ENCODE peak calls at places on chromosomes 13 and 19, in five cellular contexts. One of them, this sample, is unnamed.

GRCh38 chr19:55809381-55810058 is 22.3 kb downstream of the NLRP11 start:
- DNase-seq in breast epithelium: no peak
- DNase-seq in fibroblast of the aortic adventitia: peak
- DNase-seq in cardiac fibroblast: peak
- DNase-seq in fibroblast of lung: peak
- DNase-seq in this sample: no peak

GRCh38 chr19:51295382-51296126 is 15.9 kb upstream of the IGLON5 start:
- DNase-seq in breast epithelium: no peak
- DNase-seq in cardiac fibroblast: no peak
- DNase-seq in fibroblast of lung: no peak
- DNase-seq in fibroblast of the aortic adventitia: no peak
- DNase-seq in this sample: no peak

GRCh38 chr13:73740681-73741080 is 393.5 kb downstream of the KLF12 start:
- DNase-seq in fibroblast of the aortic adventitia: peak
- DNase-seq in fibroblast of lung: peak
- DNase-seq in cardiac fibroblast: peak
- DNase-seq in breast epithelium: no peak
- DNase-seq in this sample: no peak

GRCh38 chr13:102799544-102800144 is 725 bp downstream of the BIVM start:
- DNase-seq in cardiac fibroblast: no peak
- DNase-seq in fibroblast of lung: peak
- DNase-seq in breast epithelium: no peak
- DNase-seq in fibroblast of the aortic adventitia: peak
- DNase-seq in this sample: peak

GRCh38 chr13:72774019-72774418 is 7.7 kb downstream of the DIS3 start:
- DNase-seq in cardiac fibroblast: peak
- DNase-seq in fibroblast of the aortic adventitia: peak
- DNase-seq in breast epithelium: no peak
- DNase-seq in fibroblast of lung: peak
- DNase-seq in this sample: no peak

GRCh38 chr13:114024603-114025431 is 50.9 kb upstream of the C13orf46 start:
- DNase-seq in cardiac fibroblast: no peak
- DNase-seq in breast epithelium: no peak
- DNase-seq in fibroblast of the aortic adventitia: no peak
- DNase-seq in fibroblast of lung: no peak
- DNase-seq in this sample: no peak

GRCh38 chr19:47742636-47743035 is 2.7 kb upstream of the NOP53 start:
- DNase-seq in breast epithelium: peak
- DNase-seq in fibroblast of the aortic adventitia: no peak
- DNase-seq in fibroblast of lung: peak
- DNase-seq in cardiac fibroblast: peak
- DNase-seq in this sample: no peak

GRCh38 chr19:33456845-33457220 is 64.8 kb downstream of the PEPD start:
- DNase-seq in fibroblast of lung: no peak
- DNase-seq in cardiac fibroblast: no peak
- DNase-seq in breast epithelium: no peak
- DNase-seq in fibroblast of the aortic adventitia: no peak
- DNase-seq in this sample: no peak

GRCh38 chr13:43272866-43273265 is 249.5 kb downstream of the DNAJC15 start:
- DNase-seq in fibroblast of the aortic adventitia: no peak
- DNase-seq in cardiac fibroblast: no peak
- DNase-seq in breast epithelium: no peak
- DNase-seq in fibroblast of lung: no peak
- DNase-seq in this sample: no peak

GRCh38 chr19:3201072-3201700 is 15.5 kb downstream of the NCLN start:
- DNase-seq in fibroblast of lung: no peak
- DNase-seq in cardiac fibroblast: no peak
- DNase-seq in fibroblast of the aortic adventitia: no peak
- DNase-seq in breast epithelium: no peak
- DNase-seq in this sample: no peak

GRCh38 chr19:45136507-45137178 is 24.1 kb downstream of the NKPD1 start:
- DNase-seq in fibroblast of the aortic adventitia: no peak
- DNase-seq in fibroblast of lung: no peak
- DNase-seq in cardiac fibroblast: no peak
- DNase-seq in breast epithelium: no peak
- DNase-seq in this sample: no peak

GRCh38 chr19:10519421-10519820 is 2.2 kb upstream of the S1PR5 start:
- DNase-seq in cardiac fibroblast: no peak
- DNase-seq in fibroblast of lung: no peak
- DNase-seq in fibroblast of the aortic adventitia: no peak
- DNase-seq in breast epithelium: no peak
- DNase-seq in this sample: no peak

GRCh38 chr19:45368737-45369340 is 1.5 kb downstream of the ERCC2 start:
- DNase-seq in breast epithelium: no peak
- DNase-seq in cardiac fibroblast: no peak
- DNase-seq in fibroblast of lung: no peak
- DNase-seq in fibroblast of the aortic adventitia: no peak
- DNase-seq in this sample: no peak

GRCh38 chr13:39013462-39013861 is 22.8 kb upstream of the STOML3 start:
- DNase-seq in cardiac fibroblast: no peak
- DNase-seq in fibroblast of the aortic adventitia: no peak
- DNase-seq in breast epithelium: no peak
- DNase-seq in fibroblast of lung: no peak
- DNase-seq in this sample: no peak

GRCh38 chr19:45439569-45440258 is 16.0 kb upstream of the ERCC1 start:
- DNase-seq in fibroblast of the aortic adventitia: peak
- DNase-seq in cardiac fibroblast: peak
- DNase-seq in fibroblast of lung: peak
- DNase-seq in breast epithelium: peak
- DNase-seq in this sample: peak

GRCh38 chr13:97018029-97018819 is 23.9 kb upstream of the OXGR1 start:
- DNase-seq in fibroblast of lung: peak
- DNase-seq in cardiac fibroblast: peak
- DNase-seq in fibroblast of the aortic adventitia: peak
- DNase-seq in breast epithelium: no peak
- DNase-seq in this sample: peak

GRCh38 chr19:21835810-21836444 is at the start of gene ZNF43:
- DNase-seq in fibroblast of lung: peak
- DNase-seq in cardiac fibroblast: peak
- DNase-seq in fibroblast of the aortic adventitia: peak
- DNase-seq in breast epithelium: peak
- DNase-seq in this sample: peak

GRCh38 chr19:29687244-29687896 is 22.1 kb downstream of the PLEKHF1 start:
- DNase-seq in fibroblast of the aortic adventitia: peak
- DNase-seq in cardiac fibroblast: peak
- DNase-seq in breast epithelium: no peak
- DNase-seq in fibroblast of lung: peak
- DNase-seq in this sample: no peak

GRCh38 chr19:52689804-52690394 is 44.9 kb downstream of the ZNF611 start:
- DNase-seq in fibroblast of lung: no peak
- DNase-seq in fibroblast of the aortic adventitia: peak
- DNase-seq in breast epithelium: peak
- DNase-seq in cardiac fibroblast: no peak
- DNase-seq in this sample: peak

GRCh38 chr19:47609885-47610545 is 1.1 kb downstream of the BICRA start:
- DNase-seq in fibroblast of the aortic adventitia: no peak
- DNase-seq in breast epithelium: peak
- DNase-seq in fibroblast of lung: peak
- DNase-seq in cardiac fibroblast: peak
- DNase-seq in this sample: peak

GRCh38 chr13:30306762-30307193 is 573 bp downstream of the KATNAL1 start:
- DNase-seq in fibroblast of the aortic adventitia: peak
- DNase-seq in cardiac fibroblast: peak
- DNase-seq in fibroblast of lung: peak
- DNase-seq in breast epithelium: peak
- DNase-seq in this sample: peak

GRCh38 chr19:54893406-54893805 is 12.5 kb upstream of the NCR1 start:
- DNase-seq in fibroblast of lung: peak
- DNase-seq in fibroblast of the aortic adventitia: no peak
- DNase-seq in cardiac fibroblast: no peak
- DNase-seq in breast epithelium: no peak
- DNase-seq in this sample: no peak

GRCh38 chr19:13283871-13284270 is 133.7 kb downstream of the IER2 start:
- DNase-seq in breast epithelium: no peak
- DNase-seq in cardiac fibroblast: no peak
- DNase-seq in fibroblast of lung: no peak
- DNase-seq in fibroblast of the aortic adventitia: no peak
- DNase-seq in this sample: no peak

GRCh38 chr19:46979103-46979769 is 40.4 kb upstream of the NPAS1 start:
- DNase-seq in fibroblast of the aortic adventitia: no peak
- DNase-seq in breast epithelium: no peak
- DNase-seq in cardiac fibroblast: no peak
- DNase-seq in fibroblast of lung: no peak
- DNase-seq in this sample: no peak

GRCh38 chr19:7863157-7863970 is 10.8 kb downstream of the PRR36 start:
- DNase-seq in fibroblast of the aortic adventitia: no peak
- DNase-seq in breast epithelium: no peak
- DNase-seq in fibroblast of lung: no peak
- DNase-seq in cardiac fibroblast: no peak
- DNase-seq in this sample: no peak

GRCh38 chr19:44719262-44719701 is 20.3 kb downstream of the CEACAM16 start:
- DNase-seq in cardiac fibroblast: no peak
- DNase-seq in fibroblast of the aortic adventitia: no peak
- DNase-seq in fibroblast of lung: no peak
- DNase-seq in breast epithelium: no peak
- DNase-seq in this sample: no peak

GRCh38 chr13:59746291-59746962 is 417.3 kb downstream of the DIAPH3 start:
- DNase-seq in fibroblast of lung: peak
- DNase-seq in cardiac fibroblast: peak
- DNase-seq in breast epithelium: no peak
- DNase-seq in fibroblast of the aortic adventitia: peak
- DNase-seq in this sample: no peak

GRCh38 chr19:46898731-46899130 is 37.9 kb downstream of the ARHGAP35 start:
- DNase-seq in breast epithelium: no peak
- DNase-seq in cardiac fibroblast: peak
- DNase-seq in fibroblast of lung: peak
- DNase-seq in fibroblast of the aortic adventitia: peak
- DNase-seq in this sample: no peak

GRCh38 chr19:3632739-3633558 is 6.4 kb upstream of the CACTIN start:
- DNase-seq in fibroblast of the aortic adventitia: no peak
- DNase-seq in cardiac fibroblast: no peak
- DNase-seq in breast epithelium: no peak
- DNase-seq in fibroblast of lung: no peak
- DNase-seq in this sample: no peak

GRCh38 chr19:55464669-55465068 is at the start of gene C19orf85:
- DNase-seq in fibroblast of the aortic adventitia: no peak
- DNase-seq in breast epithelium: no peak
- DNase-seq in cardiac fibroblast: no peak
- DNase-seq in fibroblast of lung: no peak
- DNase-seq in this sample: no peak

GRCh38 chr13:98981596-98982195 is 3.8 kb upstream of the DOCK9 start:
- DNase-seq in fibroblast of the aortic adventitia: no peak
- DNase-seq in breast epithelium: no peak
- DNase-seq in fibroblast of lung: no peak
- DNase-seq in cardiac fibroblast: no peak
- DNase-seq in this sample: no peak

GRCh38 chr19:46068345-46069258 is 27.8 kb upstream of the IGFL4 start:
- DNase-seq in fibroblast of the aortic adventitia: peak
- DNase-seq in fibroblast of lung: peak
- DNase-seq in breast epithelium: peak
- DNase-seq in cardiac fibroblast: peak
- DNase-seq in this sample: no peak

GRCh38 chr13:73684286-73684685 is 449.9 kb downstream of the KLF12 start:
- DNase-seq in fibroblast of lung: no peak
- DNase-seq in cardiac fibroblast: no peak
- DNase-seq in breast epithelium: peak
- DNase-seq in fibroblast of the aortic adventitia: no peak
- DNase-seq in this sample: no peak

GRCh38 chr13:110138009-110138699 is 168.8 kb downstream of the COL4A1 start:
- DNase-seq in fibroblast of the aortic adventitia: peak
- DNase-seq in fibroblast of lung: peak
- DNase-seq in cardiac fibroblast: peak
- DNase-seq in breast epithelium: peak
- DNase-seq in this sample: peak
- TF ChIP-seq CTCF in fibroblast of the aortic adventitia: peak
- TF ChIP-seq CTCF in fibroblast of lung: peak
- TF ChIP-seq CTCF in cardiac fibroblast: no peak
- TF ChIP-seq CTCF in breast epithelium: no peak
- TF ChIP-seq CTCF in this sample: peak

GRCh38 chr13:29279859-29280258 is 315.6 kb downstream of the SLC7A1 start:
- DNase-seq in fibroblast of the aortic adventitia: no peak
- DNase-seq in breast epithelium: no peak
- DNase-seq in fibroblast of lung: no peak
- DNase-seq in cardiac fibroblast: no peak
- DNase-seq in this sample: no peak

GRCh38 chr13:29282096-29282495 is 313.4 kb downstream of the SLC7A1 start:
- DNase-seq in fibroblast of the aortic adventitia: no peak
- DNase-seq in breast epithelium: no peak
- DNase-seq in fibroblast of lung: no peak
- DNase-seq in cardiac fibroblast: no peak
- DNase-seq in this sample: no peak

GRCh38 chr13:29284726-29285125 is 310.8 kb downstream of the SLC7A1 start:
- DNase-seq in cardiac fibroblast: no peak
- DNase-seq in fibroblast of the aortic adventitia: no peak
- DNase-seq in breast epithelium: no peak
- DNase-seq in fibroblast of lung: no peak
- DNase-seq in this sample: no peak
- TF ChIP-seq CTCF in cardiac fibroblast: no peak
- TF ChIP-seq CTCF in fibroblast of the aortic adventitia: no peak
- TF ChIP-seq CTCF in breast epithelium: no peak
- TF ChIP-seq CTCF in fibroblast of lung: no peak
- TF ChIP-seq CTCF in this sample: no peak

DNA sequence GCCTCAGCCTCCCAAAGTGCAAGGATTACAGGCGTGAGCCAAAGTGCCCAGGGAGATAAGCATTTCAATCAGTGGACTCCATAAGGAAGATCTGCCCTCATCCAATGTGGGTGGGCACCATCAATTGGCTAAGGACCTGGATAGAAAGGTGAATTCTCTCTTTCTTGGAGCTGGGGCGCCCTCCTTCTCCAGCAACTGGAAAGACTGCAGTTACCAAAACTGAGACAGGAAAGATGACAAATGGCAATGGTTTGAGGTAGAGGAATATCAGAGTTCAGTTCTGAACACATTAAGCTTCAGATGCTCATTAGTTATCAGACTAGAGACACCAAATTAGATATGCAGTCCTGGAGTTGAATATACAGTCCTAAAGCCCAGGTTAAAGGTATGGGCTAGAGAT is 10.5 kb upstream of the ELF1 start:
- DNase-seq in fibroblast of the aortic adventitia: no peak
- DNase-seq in fibroblast of lung: no peak
- DNase-seq in breast epithelium: no peak
- DNase-seq in cardiac fibroblast: no peak
- DNase-seq in this sample: no peak
- TF ChIP-seq CTCF in fibroblast of the aortic adventitia: no peak
- TF ChIP-seq CTCF in fibroblast of lung: no peak
- TF ChIP-seq CTCF in breast epithelium: no peak
- TF ChIP-seq CTCF in cardiac fibroblast: no peak
- TF ChIP-seq CTCF in this sample: no peak

GRCh38 chr13:27177852-27178251 is 6.2 kb upstream of the USP12 start:
- DNase-seq in breast epithelium: no peak
- DNase-seq in fibroblast of the aortic adventitia: no peak
- DNase-seq in cardiac fibroblast: no peak
- DNase-seq in fibroblast of lung: no peak
- DNase-seq in this sample: no peak
- TF ChIP-seq CTCF in breast epithelium: no peak
- TF ChIP-seq CTCF in fibroblast of the aortic adventitia: no peak
- TF ChIP-seq CTCF in cardiac fibroblast: no peak
- TF ChIP-seq CTCF in fibroblast of lung: no peak
- TF ChIP-seq CTCF in this sample: peak

DNA sequence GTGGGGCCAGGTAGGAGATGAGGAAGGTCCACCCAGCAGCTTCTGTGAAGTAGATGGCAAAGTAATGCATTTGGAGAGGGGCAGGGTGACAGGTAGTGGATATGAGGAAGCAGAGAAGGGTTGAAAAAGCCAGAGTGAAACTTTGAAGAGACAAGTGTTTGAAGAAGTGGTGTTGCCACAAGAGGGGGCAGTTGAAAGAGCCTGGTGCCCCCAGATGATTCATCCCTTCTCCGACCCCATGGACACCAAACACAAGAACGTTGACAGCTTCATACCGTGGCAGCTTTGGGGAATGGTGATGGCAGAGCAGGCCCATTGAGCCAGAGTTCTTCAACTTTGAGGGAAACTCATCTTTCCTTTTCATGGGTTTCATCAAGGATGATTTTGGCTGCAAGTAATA is 19.9 kb downstream of the IFNL3 start:
- DNase-seq in cardiac fibroblast: no peak
- DNase-seq in fibroblast of the aortic adventitia: no peak
- DNase-seq in breast epithelium: no peak
- DNase-seq in fibroblast of lung: no peak
- DNase-seq in this sample: no peak
- TF ChIP-seq CTCF in cardiac fibroblast: no peak
- TF ChIP-seq CTCF in fibroblast of the aortic adventitia: no peak
- TF ChIP-seq CTCF in breast epithelium: no peak
- TF ChIP-seq CTCF in fibroblast of lung: no peak
- TF ChIP-seq CTCF in this sample: no peak

This sample was measured in progenitor cell of endocrine pancreas.